ENCODE peak calls at places on chromosomes 5 and 9, in seven cellular contexts. Q is cardiac fibroblast, J is iPS-NIHi11, X is SW480, T is anterior cingulate cortex, P is T-cell, F is T-helper 1 cell. E is an unnamed sample.

GRCh38 chr5:151459680-151460079 is 12.3 kb downstream of the SLC36A1 start:
- DNase-seq in Q (no peak), J (no peak), X (no peak), T (no peak), P (no peak), F (no peak), E (no peak)

GRCh38 chr9:131654857-131655577 is 84.9 kb downstream of the RAPGEF1 start:
- DNase-seq in Q (no peak), J (no peak), X (peak; percentile 42), T (no peak), P (no peak), F (no peak), E (no peak)

GRCh38 chr5:159040181-159040580 is 59.5 kb downstream of the EBF1 start:
- DNase-seq in Q (no peak), J (no peak), X (no peak), T (no peak), P (no peak), F (no peak), E (no peak)

GRCh38 chr9:3224931-3225330 is 300.9 kb downstream of the RFX3 start:
- DNase-seq in Q (no peak), J (no peak), X (no peak), T (peak; percentile 58), P (no peak), F (no peak), E (peak; percentile 11)

GRCh38 chr5:140073296-140073695 is 30.2 kb upstream of the NRG2 start:
- DNase-seq in Q (peak; percentile 49), J (no peak), X (no peak), T (no peak), P (no peak), F (no peak), E (no peak)

GRCh38 chr9:6197330-6197729 is 18.3 kb upstream of the IL33 start:
- DNase-seq in Q (peak; percentile 67), J (peak; percentile 43), X (no peak), T (no peak), P (no peak), F (no peak), E (no peak)

GRCh38 chr5:33702867-33703266 is 188.9 kb downstream of the ADAMTS12 start:
- DNase-seq in Q (no peak), J (no peak), X (no peak), T (no peak), P (no peak), F (no peak), E (no peak)

GRCh38 chr5:9151671-9152427 is 394.0 kb downstream of the SEMA5A start:
- DNase-seq in Q (no peak), J (no peak), X (no peak), T (no peak), P (no peak), F (no peak), E (no peak)

GRCh38 chr9:96604005-96604320 is 15.7 kb downstream of the CDC14B start:
- DNase-seq in Q (no peak), J (no peak), X (no peak), T (no peak), P (no peak), F (no peak), E (no peak)

GRCh38 chr5:67896312-67896985 is 319.1 kb upstream of the PIK3R1 start:
- DNase-seq in Q (no peak), J (no peak), X (no peak), T (no peak), P (no peak), F (no peak), E (no peak)

GRCh38 chr9:131259432-131259885 is 16.9 kb downstream of the FAM78A start:
- DNase-seq in Q (no peak), J (no peak), X (no peak), T (no peak), P (no peak), F (no peak), E (no peak)

GRCh38 chr9:113588242-113588810 is 124.8 kb downstream of the RGS3 start:
- DNase-seq in Q (no peak), J (no peak), X (no peak), T (no peak), P (no peak), F (no peak), E (no peak)

GRCh38 chr9:37760416-37761165 is 7.0 kb downstream of the TRMT10B start:
- DNase-seq in Q (peak; percentile 89), J (no peak), X (no peak), T (no peak), P (no peak), F (no peak), E (no peak)

GRCh38 chr9:114911167-114911821 is 19.1 kb downstream of the TNFSF8 start:
- DNase-seq in Q (peak; percentile 70), J (peak; percentile 60), X (peak; percentile 57), T (no peak), P (no peak), F (no peak), E (no peak)

GRCh38 chr5:1652873-1653707 is 129.3 kb upstream of the LPCAT1 start:
- DNase-seq in Q (no peak), J (no peak), X (no peak), T (no peak), P (no peak), F (no peak), E (no peak)

GRCh38 chr5:108003178-108003577 is 332.4 kb upstream of the EFNA5 start:
- DNase-seq in Q (peak; percentile 60), J (no peak), X (no peak), T (no peak), P (no peak), F (no peak), E (no peak)

GRCh38 chr5:115599502-115599901 is 2.8 kb downstream of the TICAM2 start:
- DNase-seq in Q (peak; percentile 50), J (no peak), X (no peak), T (peak; percentile 10), P (no peak), F (no peak), E (peak; percentile 19)

GRCh38 chr5:40258205-40258604 is 421.5 kb upstream of the PTGER4 start:
- DNase-seq in Q (peak; percentile 65), J (no peak), X (no peak), T (no peak), P (no peak), F (no peak), E (no peak)

GRCh38 chr9:92564479-92564878 is 28.7 kb upstream of the ECM2 start:
- DNase-seq in Q (no peak), J (no peak), X (no peak), T (no peak), P (no peak), F (no peak), E (no peak)

GRCh38 chr5:156815988-156816599 is 34.0 kb upstream of the PPP1R2B start:
- DNase-seq in Q (peak; percentile 1), J (peak; percentile 67), X (peak; percentile 28), T (peak; percentile 17), P (no peak), F (no peak), E (no peak)

GRCh38 chr5:1659100-1660036 is 135.6 kb upstream of the LPCAT1 start:
- DNase-seq in Q (no peak), J (no peak), X (no peak), T (no peak), P (no peak), F (no peak), E (no peak)

GRCh38 chr5:41869150-41869738 is 981 bp downstream of the OXCT1 start:
- DNase-seq in Q (peak; percentile 22), J (peak; percentile 68), X (no peak), T (peak; percentile 59), P (peak; percentile 6), F (no peak), E (no peak)